ENCODE peak calls at places on chromosomes 1 and 21, in ten cellular contexts. H, R, F, V, U, C, W, N, M and Q are unnamed samples.
A peak's percentile ranks its signal among the peaks of the same experiment; 100 is the strongest.

GRCh38 chr1:229155472-229155871 is 115.4 kb upstream of the RAB4A start:
- DNase-seq in V (no peak), U (no peak), H (no peak), R (no peak), C (peak; percentile 29), F (no peak), W (peak; percentile 41), M (no peak), N (no peak), Q (no peak)

GRCh38 chr1:77068013-77068412 is 151.2 kb downstream of the PIGK start:
- DNase-seq in M (no peak), V (no peak), N (no peak), H (no peak), C (no peak), R (no peak), U (no peak), W (no peak), F (no peak), Q (no peak)

GRCh38 chr1:222331765-222332164 is 216.1 kb downstream of the HHIPL2 start:
- DNase-seq in F (no peak), N (no peak), W (no peak), R (no peak), V (peak; percentile 80), H (no peak), M (no peak), C (no peak), U (no peak), Q (no peak)

GRCh38 chr1:40312238-40313205 is 4.6 kb downstream of the COL9A2 start:
- DNase-seq in F (peak; percentile 82), U (no peak), W (no peak), R (no peak), V (no peak), H (no peak), M (no peak), N (no peak), C (no peak), Q (no peak)

GRCh38 chr1:184626076-184627011 is 128.3 kb downstream of the EDEM3 start:
- DNase-seq in H (no peak), V (no peak), U (no peak), W (peak; percentile 35), F (peak; percentile 21), M (no peak), N (peak; percentile 57), C (no peak), R (no peak), Q (no peak)

GRCh38 chr1:217673387-217673786 is 42.2 kb downstream of the SPATA17 start:
- DNase-seq in F (no peak), W (no peak), M (no peak), N (no peak), R (no peak), V (no peak), H (no peak), C (no peak), U (no peak), Q (no peak)

GRCh38 chr1:179178965-179179364 is 50.5 kb downstream of the ABL2 start:
- DNase-seq in V (peak; percentile 72), H (no peak), C (no peak), W (no peak), U (no peak), F (no peak), R (no peak), N (no peak), M (no peak), Q (no peak)

GRCh38 chr1:221687731-221688487 is 54.0 kb downstream of the DUSP10 start:
- DNase-seq in C (no peak), H (no peak), V (no peak), W (no peak), F (no peak), N (no peak), U (no peak), R (no peak), M (no peak), Q (no peak)

GRCh38 chr1:185315364-185316108 is 1.5 kb downstream of the IVNS1ABP start:
- DNase-seq in M (peak; percentile 37), N (no peak), C (no peak), F (peak; percentile 33), R (no peak), U (peak; percentile 36), W (no peak), H (no peak), V (no peak), Q (no peak)

GRCh38 chr1:16091296-16091695 is 17.8 kb upstream of the FAM131C start:
- DNase-seq in V (no peak), W (no peak), N (peak; percentile 13), H (no peak), U (no peak), F (no peak), R (no peak), C (no peak), M (peak; percentile 62), Q (no peak)

GRCh38 chr1:6208723-6209660 is 3.1 kb downstream of the RNF207 start:
- DNase-seq in W (no peak), R (no peak), C (no peak), M (peak; percentile 60), N (peak; percentile 58), U (peak; percentile 72), F (peak; percentile 54), H (peak; percentile 93), V (peak; percentile 42), Q (peak; percentile 72)

GRCh38 chr1:41507152-41507720 is 22.8 kb upstream of the EDN2 start:
- DNase-seq in N (no peak), C (no peak), R (no peak), W (no peak), H (no peak), M (no peak), V (no peak), F (no peak), U (no peak), Q (no peak)

GRCh38 chr1:83763281-83764095 is 235.4 kb downstream of the TTLL7 start:
- DNase-seq in U (no peak), R (no peak), W (no peak), M (no peak), C (no peak), F (no peak), N (no peak), V (no peak), H (no peak), Q (no peak)

GRCh38 chr1:44677201-44677520 is 2.6 kb downstream of the ARMH1 start:
- DNase-seq in W (no peak), R (peak; percentile 53), M (no peak), F (no peak), U (peak; percentile 41), H (peak; percentile 40), C (no peak), N (no peak), V (peak; percentile 53), Q (no peak)

GRCh38 chr1:53128401-53128800 is 14.0 kb downstream of the SLC1A7 start:
- DNase-seq in C (no peak), H (no peak), V (no peak), W (no peak), U (no peak), F (no peak), N (peak; percentile 12), M (no peak), R (no peak), Q (no peak)

GRCh38 chr1:78092686-78093085 is 46.9 kb downstream of the GIPC2 start:
- DNase-seq in W (no peak), H (no peak), M (no peak), R (peak; percentile 23), N (no peak), U (no peak), C (no peak), F (no peak), V (no peak), Q (no peak)

GRCh38 chr1:233087001-233087881 is 136.8 kb downstream of the NTPCR start:
- DNase-seq in W (no peak), N (no peak), C (no peak), R (no peak), M (no peak), V (no peak), F (no peak), H (no peak), U (no peak), Q (no peak)

GRCh38 chr1:234176000-234176399 is 197.3 kb upstream of the COA6 start:
- DNase-seq in N (no peak), V (no peak), H (no peak), C (no peak), M (no peak), W (no peak), R (no peak), U (no peak), F (no peak), Q (no peak)

GRCh38 chr21:42144679-42145568 is 73.8 kb downstream of the UMODL1 start:
- DNase-seq in H (no peak), N (no peak), V (no peak), W (no peak), M (no peak), R (no peak), F (no peak), U (no peak), C (no peak), Q (no peak)
- TF ChIP-seq CTCF in H (no peak), N (no peak), V (no peak), W (no peak), M (no peak), R (no peak), F (no peak), U (no peak), C (no peak), Q (no peak)

DNA sequence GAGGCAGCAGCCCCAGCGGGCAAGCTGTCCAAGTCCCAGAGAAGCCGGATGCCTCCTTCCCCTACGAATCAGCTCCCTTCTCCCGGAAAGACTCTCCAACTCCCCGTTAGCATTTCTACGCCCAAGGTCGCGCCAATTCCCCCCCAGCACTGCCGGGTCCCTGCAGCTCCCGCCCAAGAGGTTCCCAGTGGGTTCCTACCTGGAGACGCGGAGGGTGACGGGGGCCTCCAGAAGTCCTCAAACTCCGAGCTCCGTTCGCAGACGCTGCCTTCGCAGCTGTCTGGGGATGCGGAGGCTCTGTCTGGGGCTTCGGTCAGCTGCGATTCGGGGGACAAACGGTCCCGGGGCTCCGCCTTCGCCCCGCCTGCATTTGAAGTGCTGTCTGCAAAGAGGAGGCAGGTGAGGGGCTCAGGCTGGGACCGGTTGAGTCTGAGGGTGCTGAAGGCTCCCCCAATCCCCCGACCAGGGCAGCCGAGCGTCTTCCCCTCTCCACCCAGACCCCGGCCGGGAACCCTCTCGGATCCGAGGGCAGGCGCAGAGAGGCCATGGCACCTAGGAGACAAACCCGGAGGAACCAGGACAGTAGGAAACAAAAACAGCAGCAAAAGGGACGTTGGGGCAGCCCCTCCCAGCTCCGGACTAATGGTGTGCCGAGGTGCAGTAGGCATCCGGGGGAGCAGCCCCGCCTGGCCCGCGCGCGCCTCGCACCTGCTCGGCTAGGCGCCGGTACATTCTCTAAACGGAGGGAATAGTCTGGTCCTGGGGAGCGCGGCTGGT is 3.9 kb downstream of the GFI1 start:
- DNase-seq in R (no peak), U (no peak), C (no peak), V (no peak), H (peak; percentile 58), W (no peak), M (peak; percentile 26), N (no peak), F (peak; percentile 30), Q (no peak)
- H3K4me1 ChIP-seq in R (peaks cover 28% of the 10 kb centered on the region), U (peaks cover 51% of the 10 kb centered on the region), C (no peaks in the 10 kb centered on the region), V (peaks cover 8% of the 10 kb centered on the region), H (no peaks in the 10 kb centered on the region), W (peaks cover 64% of the 10 kb centered on the region), M (peaks cover 62% of the 10 kb centered on the region), N (peaks cover 24% of the 10 kb centered on the region), F (peaks cover 72% of the 10 kb centered on the region), Q (no peaks in the 10 kb centered on the region)

GRCh38 chr1:8423702-8424538 is 106.0 kb downstream of the SLC45A1 start:
- DNase-seq in N (peak; percentile 68), H (peak; percentile 93), W (peak; percentile 60), V (peak; percentile 65), U (peak; percentile 85), M (peak; percentile 47), C (peak; percentile 42), R (peak; percentile 36), F (peak; percentile 63), Q (peak; percentile 62)
- TF ChIP-seq CTCF in N (no peak), H (no peak), W (no peak), V (no peak), U (peak; percentile 3), M (no peak), C (peak; percentile 58), R (no peak), F (peak; percentile 45), Q (no peak)

GRCh38 chr1:1918901-1919303 is at the start of gene TMEM52:
- DNase-seq in F (no peak), U (no peak), H (peak; percentile 89), M (no peak), R (no peak), V (no peak), C (no peak), W (no peak), N (no peak), Q (no peak)
- H3K4me1 ChIP-seq in F (peaks cover 37% of the 10 kb centered on the region), U (peaks cover 16% of the 10 kb centered on the region), H (no peaks in the 10 kb centered on the region), M (peaks cover 56% of the 10 kb centered on the region), R (peaks cover 10% of the 10 kb centered on the region), V (peaks cover 2% of the 10 kb centered on the region), C (no peaks in the 10 kb centered on the region), W (peaks cover 18% of the 10 kb centered on the region), N (peaks cover 6% of the 10 kb centered on the region), Q (no peaks in the 10 kb centered on the region)